ENCODE peak calls at places on chromosome 4, in six cellular contexts. One of them, this sample, is unnamed.

GRCh38 chr4:129561280-129561679 is 465.3 kb downstream of the C4orf33 start:
- DNase-seq in mesendoderm: no peak
- DNase-seq in K562: no peak
- DNase-seq in PC-3: no peak
- DNase-seq in HCT116: no peak
- DNase-seq in mammary epithelial cell: no peak
- DNase-seq in this sample: no peak

GRCh38 chr4:152259866-152260265 is 276.0 kb downstream of the FBXW7 start:
- DNase-seq in mesendoderm: no peak
- DNase-seq in PC-3: peak
- DNase-seq in K562: no peak
- DNase-seq in HCT116: no peak
- DNase-seq in mammary epithelial cell: peak
- DNase-seq in this sample: no peak

GRCh38 chr4:113823291-113823659 is 61.7 kb upstream of the CAMK2D start:
- DNase-seq in K562: no peak
- DNase-seq in mesendoderm: no peak
- DNase-seq in HCT116: no peak
- DNase-seq in mammary epithelial cell: no peak
- DNase-seq in PC-3: no peak
- DNase-seq in this sample: no peak

GRCh38 chr4:165779950-165780670 is 92.9 kb upstream of the TLL1 start:
- DNase-seq in mammary epithelial cell: no peak
- DNase-seq in mesendoderm: no peak
- DNase-seq in HCT116: no peak
- DNase-seq in K562: no peak
- DNase-seq in PC-3: no peak
- DNase-seq in this sample: no peak

GRCh38 chr4:53014881-53015280 is 152.8 kb downstream of the RASL11B start:
- DNase-seq in HCT116: no peak
- DNase-seq in mesendoderm: no peak
- DNase-seq in mammary epithelial cell: no peak
- DNase-seq in K562: no peak
- DNase-seq in PC-3: no peak
- DNase-seq in this sample: no peak

GRCh38 chr4:164700471-164700870 is 53.5 kb upstream of the SMIM31 start:
- DNase-seq in PC-3: peak
- DNase-seq in mammary epithelial cell: no peak
- DNase-seq in mesendoderm: peak
- DNase-seq in K562: peak
- DNase-seq in HCT116: peak
- DNase-seq in this sample: peak

GRCh38 chr4:13938299-13938698 is 310.8 kb upstream of the BOD1L1 start:
- DNase-seq in HCT116: no peak
- DNase-seq in K562: no peak
- DNase-seq in PC-3: no peak
- DNase-seq in mammary epithelial cell: no peak
- DNase-seq in mesendoderm: no peak
- DNase-seq in this sample: no peak

GRCh38 chr4:154954117-154954516 is 173.0 kb downstream of the RBM46 start:
- DNase-seq in HCT116: no peak
- DNase-seq in K562: no peak
- DNase-seq in mesendoderm: no peak
- DNase-seq in mammary epithelial cell: no peak
- DNase-seq in PC-3: no peak
- DNase-seq in this sample: no peak

GRCh38 chr4:116603096-116603495 is 482.3 kb downstream of the TRAM1L1 start:
- DNase-seq in PC-3: peak
- DNase-seq in K562: no peak
- DNase-seq in mesendoderm: peak
- DNase-seq in HCT116: peak
- DNase-seq in mammary epithelial cell: peak
- DNase-seq in this sample: no peak

GRCh38 chr4:29081230-29081955 is 1638.8 kb upstream of the PCDH7 start:
- DNase-seq in HCT116: peak
- DNase-seq in PC-3: peak
- DNase-seq in K562: no peak
- DNase-seq in mammary epithelial cell: no peak
- DNase-seq in mesendoderm: no peak
- DNase-seq in this sample: no peak

GRCh38 chr4:73068496-73069337 is 799 bp downstream of the COX18 start:
- DNase-seq in PC-3: peak
- DNase-seq in K562: peak
- DNase-seq in HCT116: no peak
- DNase-seq in mammary epithelial cell: peak
- DNase-seq in mesendoderm: peak
- DNase-seq in this sample: peak

GRCh38 chr4:6596948-6597347 is 22.0 kb downstream of the MAN2B2 start:
- DNase-seq in mammary epithelial cell: no peak
- DNase-seq in mesendoderm: no peak
- DNase-seq in K562: no peak
- DNase-seq in PC-3: no peak
- DNase-seq in HCT116: no peak
- DNase-seq in this sample: no peak

GRCh38 chr4:42445038-42445437 is 47.8 kb downstream of the SHISA3 start:
- DNase-seq in mammary epithelial cell: no peak
- DNase-seq in PC-3: no peak
- DNase-seq in mesendoderm: no peak
- DNase-seq in HCT116: no peak
- DNase-seq in K562: no peak
- DNase-seq in this sample: no peak

GRCh38 chr4:42446823-42447222 is 49.5 kb downstream of the SHISA3 start:
- DNase-seq in mammary epithelial cell: no peak
- DNase-seq in K562: no peak
- DNase-seq in HCT116: no peak
- DNase-seq in PC-3: no peak
- DNase-seq in mesendoderm: no peak
- DNase-seq in this sample: no peak

GRCh38 chr4:42436950-42437349 is 39.7 kb downstream of the SHISA3 start:
- DNase-seq in mammary epithelial cell: no peak
- DNase-seq in PC-3: no peak
- DNase-seq in mesendoderm: no peak
- DNase-seq in K562: no peak
- DNase-seq in HCT116: no peak
- DNase-seq in this sample: no peak

GRCh38 chr4:42442601-42443000 is 45.3 kb downstream of the SHISA3 start:
- DNase-seq in PC-3: no peak
- DNase-seq in HCT116: no peak
- DNase-seq in K562: no peak
- DNase-seq in mesendoderm: no peak
- DNase-seq in mammary epithelial cell: no peak
- DNase-seq in this sample: no peak
- H3K9ac ChIP-seq in PC-3: no peak
- H3K9ac ChIP-seq in HCT116: no peak
- H3K9ac ChIP-seq in K562: no peak
- H3K9ac ChIP-seq in mesendoderm: no peak
- H3K9ac ChIP-seq in mammary epithelial cell: no peak
- H3K9ac ChIP-seq in this sample: no peak

GRCh38 chr4:4670869-4671268 is 129.0 kb upstream of the STX18 start:
- DNase-seq in K562: no peak
- DNase-seq in mesendoderm: no peak
- DNase-seq in PC-3: no peak
- DNase-seq in HCT116: no peak
- DNase-seq in mammary epithelial cell: no peak
- DNase-seq in this sample: no peak
- H3K9ac ChIP-seq in K562: no peak
- H3K9ac ChIP-seq in mesendoderm: no peak
- H3K9ac ChIP-seq in PC-3: no peak
- H3K9ac ChIP-seq in HCT116: no peak
- H3K9ac ChIP-seq in mammary epithelial cell: no peak
- H3K9ac ChIP-seq in this sample: no peak

DNA sequence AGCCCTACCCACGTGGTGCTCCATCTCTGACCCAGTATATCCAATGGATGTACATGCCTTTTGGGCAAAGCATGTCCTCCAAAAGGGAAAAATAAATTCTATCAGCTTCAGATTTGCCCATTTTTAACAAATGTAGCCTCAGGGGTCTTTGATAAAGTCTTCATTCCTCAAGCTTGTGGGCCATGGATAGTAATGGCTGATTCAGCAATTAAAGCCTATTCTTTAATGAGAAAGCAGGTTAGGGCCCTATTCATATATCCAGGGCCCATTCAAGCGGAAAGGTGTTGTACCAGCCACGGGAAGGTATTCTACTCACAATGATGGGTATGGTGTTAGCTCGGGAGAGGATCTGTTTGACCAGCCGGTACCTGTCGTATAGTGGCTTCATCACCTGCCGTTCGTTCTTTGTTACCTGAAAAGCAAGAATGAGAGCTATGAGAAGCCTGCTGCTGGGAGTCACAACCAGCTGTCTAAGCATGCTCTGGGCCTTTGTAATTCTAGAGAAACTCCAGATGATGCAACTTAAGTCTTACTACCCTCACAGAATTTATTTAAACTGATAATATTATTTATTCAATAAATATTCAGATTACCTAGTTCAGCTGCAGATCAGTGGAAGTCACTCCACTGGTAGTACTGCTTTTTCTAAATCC is 41.2 kb upstream of the NAP1L5 start:
- DNase-seq in HCT116: no peak
- DNase-seq in mammary epithelial cell: no peak
- DNase-seq in mesendoderm: no peak
- DNase-seq in K562: no peak
- DNase-seq in PC-3: no peak
- DNase-seq in this sample: no peak
- H3K9ac ChIP-seq in HCT116: no peak
- H3K9ac ChIP-seq in mammary epithelial cell: no peak
- H3K9ac ChIP-seq in mesendoderm: no peak
- H3K9ac ChIP-seq in K562: no peak
- H3K9ac ChIP-seq in PC-3: no peak
- H3K9ac ChIP-seq in this sample: no peak

GRCh38 chr4:48899432-48899749 is 7.2 kb downstream of the OCIAD2 start:
- DNase-seq in PC-3: no peak
- DNase-seq in mesendoderm: no peak
- DNase-seq in HCT116: no peak
- DNase-seq in K562: no peak
- DNase-seq in mammary epithelial cell: no peak
- DNase-seq in this sample: no peak
- H3K9ac ChIP-seq in PC-3: no peak
- H3K9ac ChIP-seq in mesendoderm: no peak
- H3K9ac ChIP-seq in HCT116: no peak
- H3K9ac ChIP-seq in K562: peak
- H3K9ac ChIP-seq in mammary epithelial cell: no peak
- H3K9ac ChIP-seq in this sample: no peak

GRCh38 chr4:147822128-147822527 is 90.2 kb downstream of the ARHGAP10 start:
- DNase-seq in PC-3: no peak
- DNase-seq in mesendoderm: no peak
- DNase-seq in HCT116: no peak
- DNase-seq in mammary epithelial cell: peak
- DNase-seq in K562: no peak
- DNase-seq in this sample: no peak
- H3K9ac ChIP-seq in PC-3: no peak
- H3K9ac ChIP-seq in mesendoderm: no peak
- H3K9ac ChIP-seq in HCT116: no peak
- H3K9ac ChIP-seq in mammary epithelial cell: peak
- H3K9ac ChIP-seq in K562: no peak
- H3K9ac ChIP-seq in this sample: no peak

GRCh38 chr4:184402740-184403383 is 71.5 kb downstream of the IRF2 start:
- DNase-seq in HCT116: no peak
- DNase-seq in K562: no peak
- DNase-seq in mammary epithelial cell: no peak
- DNase-seq in PC-3: no peak
- DNase-seq in mesendoderm: no peak
- DNase-seq in this sample: no peak
- H3K9ac ChIP-seq in HCT116: no peak
- H3K9ac ChIP-seq in K562: no peak
- H3K9ac ChIP-seq in mammary epithelial cell: no peak
- H3K9ac ChIP-seq in PC-3: no peak
- H3K9ac ChIP-seq in mesendoderm: no peak
- H3K9ac ChIP-seq in this sample: no peak

GRCh38 chr4:137065306-137065705 is 467.0 kb downstream of the PCDH18 start:
- DNase-seq in PC-3: no peak
- DNase-seq in mammary epithelial cell: no peak
- DNase-seq in HCT116: no peak
- DNase-seq in mesendoderm: peak
- DNase-seq in K562: no peak
- DNase-seq in this sample: no peak
- H3K9ac ChIP-seq in PC-3: no peak
- H3K9ac ChIP-seq in mammary epithelial cell: no peak
- H3K9ac ChIP-seq in HCT116: no peak
- H3K9ac ChIP-seq in mesendoderm: no peak
- H3K9ac ChIP-seq in K562: no peak
- H3K9ac ChIP-seq in this sample: no peak

GRCh38 chr4:173528378-173529321 is 1.4 kb downstream of the HAND2 start:
- DNase-seq in mammary epithelial cell: no peak
- DNase-seq in mesendoderm: peak
- DNase-seq in HCT116: no peak
- DNase-seq in PC-3: no peak
- DNase-seq in K562: peak
- DNase-seq in this sample: peak
- H3K9ac ChIP-seq in mammary epithelial cell: no peak
- H3K9ac ChIP-seq in mesendoderm: no peak
- H3K9ac ChIP-seq in HCT116: no peak
- H3K9ac ChIP-seq in PC-3: no peak
- H3K9ac ChIP-seq in K562: peak
- H3K9ac ChIP-seq in this sample: no peak

GRCh38 chr4:69763233-69763632 is 2.8 kb upstream of the SULT1B1 start:
- DNase-seq in K562: no peak
- DNase-seq in mesendoderm: no peak
- DNase-seq in PC-3: no peak
- DNase-seq in mammary epithelial cell: no peak
- DNase-seq in HCT116: no peak
- DNase-seq in this sample: no peak

GRCh38 chr4:69764311-69764710 is 3.9 kb upstream of the SULT1B1 start:
- DNase-seq in mesendoderm: no peak
- DNase-seq in K562: no peak
- DNase-seq in HCT116: no peak
- DNase-seq in PC-3: no peak
- DNase-seq in mammary epithelial cell: no peak
- DNase-seq in this sample: no peak

GRCh38 chr4:69757464-69757863 is 3.0 kb downstream of the SULT1B1 start:
- DNase-seq in mesendoderm: no peak
- DNase-seq in PC-3: no peak
- DNase-seq in HCT116: no peak
- DNase-seq in mammary epithelial cell: no peak
- DNase-seq in K562: no peak
- DNase-seq in this sample: no peak

GRCh38 chr4:69759189-69759604 is 1.2 kb downstream of the SULT1B1 start:
- DNase-seq in HCT116: no peak
- DNase-seq in mesendoderm: no peak
- DNase-seq in mammary epithelial cell: no peak
- DNase-seq in PC-3: no peak
- DNase-seq in K562: no peak
- DNase-seq in this sample: no peak

GRCh38 chr4:69760455-69760854 is at the start of gene SULT1B1:
- DNase-seq in HCT116: no peak
- DNase-seq in mesendoderm: no peak
- DNase-seq in mammary epithelial cell: peak
- DNase-seq in PC-3: no peak
- DNase-seq in K562: no peak
- DNase-seq in this sample: no peak
- H3K9ac ChIP-seq in HCT116: no peak
- H3K9ac ChIP-seq in mesendoderm: no peak
- H3K9ac ChIP-seq in mammary epithelial cell: no peak
- H3K9ac ChIP-seq in PC-3: no peak
- H3K9ac ChIP-seq in K562: no peak
- H3K9ac ChIP-seq in this sample: no peak

This sample was measured in neural progenitor cell.